ENCODE peak calls at places on chromosomes 11 and 22, in six cellular contexts. W is psoas muscle, S is IMR-90, V is neural progenitor cell, D is H9, I is spleen. B is an unnamed sample. For H3K4me1, the result is how much of the 10 kb centered on the place peaks cover.

GRCh38 chr11:61256710-61257482 is 15.9 kb downstream of the PGA5 start:
- DNase-seq in V (no peak), S (no peak), I (no peak), W (no peak), D (no peak), B (no peak)

GRCh38 chr11:68008381-68009337 is 1.5 kb upstream of the ALDH3B1 start:
- DNase-seq in V (no peak), D (no peak), I (peak), S (no peak), W (no peak), B (no peak)

GRCh38 chr11:27216268-27217149 is 146.5 kb downstream of the CCDC34 start:
- DNase-seq in W (peak), S (peak), I (peak), V (no peak), D (no peak), B (no peak)

GRCh38 chr11:72336163-72336562 is 92.2 kb upstream of the PHOX2A start:
- DNase-seq in I (no peak), D (no peak), W (no peak), S (no peak), V (no peak), B (no peak)

GRCh38 chr11:18313985-18314763 is 7.8 kb downstream of the HPS5 start:
- DNase-seq in V (no peak), S (peak), I (no peak), D (no peak), W (no peak), B (peak)

GRCh38 chr11:126893796-126894195 is 106.8 kb downstream of the KIRREL3 start:
- DNase-seq in I (no peak), D (no peak), S (no peak), V (no peak), W (no peak), B (no peak)

GRCh38 chr11:12556155-12556554 is 118.1 kb upstream of the TEAD1 start:
- DNase-seq in V (no peak), S (peak), I (no peak), W (peak), D (no peak), B (no peak)

GRCh38 chr11:116510166-116510565 is 262.6 kb downstream of the BUD13 start:
- DNase-seq in S (no peak), W (no peak), I (no peak), V (no peak), D (no peak), B (no peak)

GRCh38 chr11:46336781-46337180 is 10.5 kb upstream of the DGKZ start:
- DNase-seq in S (no peak), D (no peak), V (no peak), W (no peak), I (peak), B (no peak)

GRCh38 chr11:48124880-48125279 is 91.7 kb upstream of the OR4B1 start:
- DNase-seq in S (no peak), V (no peak), I (no peak), D (no peak), W (no peak), B (no peak)

GRCh38 chr22:35783943-35784614 is 66.4 kb downstream of the APOL5 start:
- DNase-seq in W (no peak), D (no peak), V (no peak), I (no peak), S (no peak), B (peak)

GRCh38 chr11:9992306-9992705 is 301.7 kb downstream of the SBF2 start:
- DNase-seq in W (no peak), I (no peak), V (no peak), S (peak), D (no peak), B (no peak)

GRCh38 chr11:45444796-45445195 is 158.7 kb upstream of the SYT13 start:
- DNase-seq in D (peak), V (no peak), W (no peak), S (no peak), I (no peak), B (peak)

GRCh38 chr22:38729946-38730345 is 24.2 kb downstream of the GTPBP1 start:
- DNase-seq in W (no peak), I (peak), V (no peak), S (no peak), D (no peak), B (no peak)

GRCh38 chr11:64249563-64250405 is 1.5 kb upstream of the PLCB3 start:
- DNase-seq in D (peak), V (no peak), W (no peak), I (no peak), S (no peak), B (no peak)
- H3K27ac ChIP-seq in D (peak), V (no peak), W (no peak), I (no peak), S (no peak), B (no peak)

GRCh38 chr22:50525104-50525958 is at the start of gene SCO2:
- DNase-seq in S (peak), I (peak), W (peak), V (peak), D (peak), B (peak)
- H3K4me1 ChIP-seq in S (under half), I (half or more), W (under half), V (under half), D (under half), B (under half)

DNA sequence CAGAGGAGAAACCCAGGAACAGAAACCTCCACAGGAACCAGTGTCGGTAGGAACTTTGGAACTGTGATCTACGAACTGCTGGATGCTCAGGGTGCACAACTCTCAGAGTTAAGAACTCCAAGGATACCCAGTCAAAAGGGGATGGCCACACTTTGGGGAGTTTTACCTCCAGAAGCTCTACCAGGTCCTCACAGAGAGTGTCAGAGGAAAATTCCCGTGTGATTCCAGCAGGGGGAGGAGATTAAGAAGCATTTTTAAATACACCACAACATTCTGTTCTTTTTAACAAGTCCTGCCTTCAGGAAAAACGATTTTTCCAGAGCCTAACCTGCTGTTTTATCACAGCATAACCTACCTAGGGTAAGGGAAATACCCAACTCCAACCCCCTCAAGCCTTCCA is 104.0 kb downstream of the SOX6 start:
- DNase-seq in S (peak), V (peak), I (no peak), W (no peak), D (peak), B (no peak)
- TF ChIP-seq CTCF in S (peak), V (peak), I (no peak), W (no peak), D (peak), B (peak)

GRCh38 chr11:2530855-2531200 is 86.0 kb downstream of the KCNQ1 start:
- DNase-seq in D (no peak), V (no peak), W (peak), I (peak), S (no peak), B (no peak)
- H3K27ac ChIP-seq in D (no peak), V (no peak), W (no peak), I (no peak), S (no peak), B (no peak)

GRCh38 chr11:35003658-35004057 is 87.2 kb downstream of the PDHX start:
- DNase-seq in S (peak), V (no peak), D (no peak), I (no peak), W (no peak), B (no peak)
- H3K4me1 ChIP-seq in S (under half), V (under half), D (under half), I (under half), W (under half), B (under half)

GRCh38 chr11:113540416-113541330 is 65.5 kb upstream of the DRD2 start:
- DNase-seq in V (peak), W (no peak), D (peak), I (no peak), S (no peak), B (no peak)
- TF ChIP-seq CTCF in V (no peak), W (no peak), D (peak), I (no peak), S (no peak), B (no peak)

DNA sequence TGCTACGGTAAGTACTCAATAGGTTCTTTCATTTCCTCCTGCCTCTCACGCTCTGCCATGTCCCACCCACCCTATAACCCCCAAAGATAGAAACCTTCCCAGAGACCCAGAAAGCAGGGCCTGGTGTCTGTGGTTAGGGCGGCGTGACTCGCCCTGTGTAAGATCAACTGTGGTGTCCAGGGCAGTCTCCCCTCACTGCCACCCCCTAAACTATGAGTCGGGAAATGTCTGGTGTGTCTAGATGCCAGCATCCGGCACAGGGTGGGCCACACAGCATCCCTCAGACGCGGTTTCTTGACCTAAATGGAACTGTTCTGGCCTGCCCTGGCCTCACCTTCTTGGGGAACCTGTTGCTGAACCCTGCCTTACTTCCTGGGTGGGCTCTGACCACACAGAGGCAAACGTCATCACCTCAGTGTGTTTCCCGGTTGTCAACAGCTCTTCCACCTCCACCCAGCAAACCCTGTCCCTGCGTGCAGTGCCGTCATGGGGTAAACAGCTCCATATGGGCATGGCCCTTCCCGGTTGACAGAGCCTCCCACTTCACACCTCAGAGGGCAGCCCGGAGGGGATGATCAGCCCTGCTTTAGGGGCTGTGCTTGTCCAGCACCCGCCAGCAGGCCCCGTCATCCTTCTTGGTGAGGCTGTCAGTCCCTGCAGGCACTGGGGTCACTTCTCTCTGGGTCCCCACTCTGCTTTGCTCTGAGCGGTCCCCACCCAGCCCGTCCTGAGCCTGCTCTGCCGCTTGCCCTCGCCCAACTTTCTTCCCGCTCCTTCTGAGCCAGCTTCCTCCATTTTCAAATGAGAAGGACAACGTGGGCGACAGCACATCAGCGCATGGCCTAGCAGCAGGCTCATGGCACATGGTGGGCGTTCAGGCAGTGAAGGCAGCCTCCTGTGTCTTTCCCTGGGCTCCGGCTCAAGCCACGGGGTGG is 6.0 kb downstream of the WNT11 start:
- DNase-seq in D (no peak), V (no peak), S (no peak), I (no peak), W (peak), B (no peak)
- H3K27ac ChIP-seq in D (no peak), V (no peak), S (no peak), I (no peak), W (no peak), B (no peak)

GRCh38 chr11:102406099-102406498 is 46.5 kb downstream of the TMEM123 start:
- DNase-seq in W (no peak), S (no peak), I (no peak), D (no peak), V (no peak), B (no peak)
- H3K4me1 ChIP-seq in W (under half), S (under half), I (under half), D (under half), V (under half), B (under half)